ENCODE peak calls at places on chromosome 10, in nine cellular contexts. X is WTC11, K is AG04450, R is OCI-M1, Y is iris pigment epithelial cell, Q is dermis blood vessel endothelial cell, J is MCF 10A, I is GM23248, S is gastrocnemius medialis. O is an unnamed sample.

GRCh38 chr10:47247190-47248059 is 52.6 kb upstream of the GDF10 start:
- DNase-seq in X (no peak), K (no peak), R (no peak), Y (no peak), Q (no peak), J (no peak), I (no peak), S (no peak), O (no peak)

GRCh38 chr10:48494073-48494472 is 110.8 kb downstream of the ARHGAP22 start:
- DNase-seq in X (no peak), K (no peak), R (no peak), Y (no peak), Q (no peak), J (no peak), I (no peak), S (no peak), O (no peak)

GRCh38 chr10:124451227-124451807 is 1.5 kb upstream of the NKX1-2 start:
- DNase-seq in X (no peak), K (no peak), R (no peak), Y (no peak), Q (no peak), J (no peak), I (no peak), S (no peak), O (no peak)

GRCh38 chr10:117132751-117133231 is 5.3 kb downstream of the VAX1 start:
- DNase-seq in X (peak; percentile 40), K (no peak), R (no peak), Y (no peak), Q (no peak), J (no peak), I (no peak), S (no peak), O (no peak)

GRCh38 chr10:43125881-43126731 is 12.1 kb upstream of the CSGALNACT2 start:
- DNase-seq in X (no peak), K (no peak), R (no peak), Y (no peak), Q (no peak), J (no peak), I (no peak), S (no peak), O (no peak)

GRCh38 chr10:124324856-124325657 is 93.7 kb downstream of the OAT start:
- DNase-seq in X (no peak), K (no peak), R (no peak), Y (no peak), Q (no peak), J (no peak), I (no peak), S (no peak), O (no peak)

GRCh38 chr10:3808689-3809199 is 23.7 kb upstream of the KLF6 start:
- DNase-seq in X (no peak), K (no peak), R (no peak), Y (no peak), Q (peak; percentile 19), J (no peak), I (no peak), S (no peak), O (no peak)

GRCh38 chr10:116683061-116683601 is 59.2 kb downstream of the HSPA12A start:
- DNase-seq in X (no peak), K (no peak), R (no peak), Y (no peak), Q (no peak), J (no peak), I (no peak), S (no peak), O (no peak)

GRCh38 chr10:71314028-71314693 is 4.9 kb upstream of the SLC29A3 start:
- DNase-seq in X (peak; percentile 52), K (no peak), R (peak; percentile 75), Y (peak; percentile 29), Q (peak; percentile 68), J (peak; percentile 35), I (peak; percentile 65), S (no peak), O (no peak)

GRCh38 chr10:124708922-124709520 is 35.2 kb downstream of the FAM53B start:
- DNase-seq in X (no peak), K (no peak), R (no peak), Y (peak; percentile 45), Q (peak; percentile 24), J (no peak), I (no peak), S (no peak), O (no peak)

GRCh38 chr10:52801951-52802350 is 29.4 kb upstream of the MBL2 start:
- DNase-seq in X (no peak), K (no peak), R (no peak), Y (peak; percentile 4), Q (no peak), J (peak; percentile 34), I (peak; percentile 28), S (no peak), O (peak; percentile 68)

GRCh38 chr10:110404374-110404773 is 93.3 kb upstream of the DUSP5 start:
- DNase-seq in X (no peak), K (no peak), R (peak; percentile 27), Y (no peak), Q (no peak), J (no peak), I (peak; percentile 42), S (no peak), O (no peak)

GRCh38 chr10:789831-790701 is 100.6 kb upstream of the DIP2C start:
- DNase-seq in X (no peak), K (no peak), R (no peak), Y (no peak), Q (no peak), J (no peak), I (no peak), S (no peak), O (no peak)

GRCh38 chr10:72107325-72108003 is 19.1 kb upstream of the SPOCK2 start:
- DNase-seq in X (no peak), K (no peak), R (no peak), Y (no peak), Q (no peak), J (peak; percentile 5), I (peak; percentile 10), S (no peak), O (peak; percentile 93)

GRCh38 chr10:16822726-16823360 is 5.6 kb upstream of the RSU1 start:
- DNase-seq in X (no peak), K (no peak), R (no peak), Y (no peak), Q (no peak), J (no peak), I (no peak), S (no peak), O (no peak)

GRCh38 chr10:10330481-10330880 is 687.2 kb upstream of the CELF2 start:
- DNase-seq in X (no peak), K (no peak), R (no peak), Y (peak; percentile 80), Q (no peak), J (peak; percentile 80), I (no peak), S (no peak), O (no peak)

GRCh38 chr10:84329986-84330651 is 1.7 kb downstream of the CCSER2 start:
- DNase-seq in X (no peak), K (no peak), R (no peak), Y (peak; percentile 54), Q (no peak), J (no peak), I (no peak), S (no peak), O (no peak)

GRCh38 chr10:74863508-74863907 is 37.1 kb downstream of the KAT6B start:
- DNase-seq in X (no peak), K (no peak), R (peak; percentile 59), Y (peak; percentile 49), Q (no peak), J (no peak), I (peak; percentile 30), S (no peak), O (no peak)

GRCh38 chr10:29714096-29714874 is 79.5 kb upstream of the SVIL start:
- DNase-seq in X (no peak), K (peak; percentile 61), R (peak; percentile 2), Y (peak; percentile 90), Q (peak; percentile 41), J (peak; percentile 87), I (peak; percentile 83), S (no peak), O (peak; percentile 90)

GRCh38 chr10:79149662-79150443 is 81.1 kb downstream of the ZMIZ1 start:
- DNase-seq in X (peak; percentile 36), K (no peak), R (no peak), Y (peak; percentile 59), Q (peak; percentile 45), J (peak; percentile 97), I (peak; percentile 96), S (peak; percentile 94), O (no peak)

GRCh38 chr10:101629781-101630419 is 41.8 kb downstream of the DPCD start:
- DNase-seq in X (no peak), K (no peak), R (no peak), Y (no peak), Q (no peak), J (no peak), I (no peak), S (peak; percentile 75), O (no peak)

GRCh38 chr10:20552382-20552781 is 344.7 kb downstream of the NEBL start:
- DNase-seq in X (no peak), K (no peak), R (no peak), Y (no peak), Q (no peak), J (no peak), I (no peak), S (no peak), O (no peak)

GRCh38 chr10:29332061-29332760 is 43.3 kb downstream of the LYZL1 start:
- DNase-seq in X (no peak), K (no peak), R (no peak), Y (no peak), Q (no peak), J (no peak), I (no peak), S (no peak), O (no peak)

GRCh38 chr10:5816170-5816569 is 2.9 kb upstream of the GDI2 start:
- DNase-seq in X (no peak), K (no peak), R (peak; percentile 18), Y (no peak), Q (no peak), J (no peak), I (no peak), S (no peak), O (no peak)

GRCh38 chr10:84765656-84766055 is 437.3 kb downstream of the CCSER2 start:
- DNase-seq in X (no peak), K (no peak), R (no peak), Y (no peak), Q (no peak), J (no peak), I (no peak), S (no peak), O (no peak)

GRCh38 chr10:79627075-79627474 is 16.3 kb downstream of the SFTPA1 start:
- DNase-seq in X (no peak), K (no peak), R (no peak), Y (no peak), Q (no peak), J (no peak), I (no peak), S (no peak), O (no peak)

GRCh38 chr10:61750943-61751471 is 88.3 kb downstream of the CABCOCO1 start:
- DNase-seq in X (peak; percentile 79), K (peak; percentile 13), R (peak; percentile 95), Y (peak; percentile 75), Q (peak; percentile 80), J (peak; percentile 68), I (peak; percentile 77), S (peak; percentile 15), O (peak; percentile 27)

GRCh38 chr10:46014683-46015405 is 15.6 kb downstream of the NCOA4 start:
- DNase-seq in X (no peak), K (no peak), R (peak; percentile 23), Y (peak; percentile 55), Q (no peak), J (no peak), I (no peak), S (no peak), O (no peak)

O was measured in foreskin keratinocyte.